ENCODE peak calls at places on chromosomes 2 and 18, in nine cellular contexts. One of them, this sample, is unnamed.

GRCh38 chr2:195652916-195653315 is 4.1 kb upstream of the SLC39A10 start:
- DNase-seq in cardiac muscle cell: no peak
- DNase-seq in AG04450: no peak
- DNase-seq in lower lobe of right lung: no peak
- DNase-seq in GM23338: no peak
- DNase-seq in HCT116: no peak
- DNase-seq in IMR-90: no peak
- DNase-seq in upper lobe of left lung: no peak
- DNase-seq in brain microvascular endothelial cell: no peak
- DNase-seq in this sample: no peak

GRCh38 chr2:152405206-152406118 is 70.5 kb downstream of the FMNL2 start:
- DNase-seq in cardiac muscle cell: no peak
- DNase-seq in lower lobe of right lung: no peak
- DNase-seq in HCT116: peak; percentile 51
- DNase-seq in upper lobe of left lung: peak; percentile 48
- DNase-seq in brain microvascular endothelial cell: no peak
- DNase-seq in GM23338: no peak
- DNase-seq in IMR-90: peak; percentile 42
- DNase-seq in AG04450: no peak
- DNase-seq in this sample: no peak

GRCh38 chr2:75136001-75136400 is 63.3 kb downstream of the TACR1 start:
- DNase-seq in brain microvascular endothelial cell: no peak
- DNase-seq in HCT116: no peak
- DNase-seq in cardiac muscle cell: no peak
- DNase-seq in upper lobe of left lung: no peak
- DNase-seq in IMR-90: no peak
- DNase-seq in AG04450: no peak
- DNase-seq in GM23338: no peak
- DNase-seq in lower lobe of right lung: no peak
- DNase-seq in this sample: no peak

GRCh38 chr2:38158361-38159128 is 82.6 kb upstream of the CYP1B1 start:
- DNase-seq in GM23338: no peak
- DNase-seq in lower lobe of right lung: no peak
- DNase-seq in cardiac muscle cell: no peak
- DNase-seq in brain microvascular endothelial cell: no peak
- DNase-seq in upper lobe of left lung: no peak
- DNase-seq in AG04450: no peak
- DNase-seq in HCT116: no peak
- DNase-seq in IMR-90: peak; percentile 53
- DNase-seq in this sample: no peak

GRCh38 chr2:74275228-74275627 is 68.0 kb downstream of the SLC4A5 start:
- DNase-seq in upper lobe of left lung: no peak
- DNase-seq in lower lobe of right lung: no peak
- DNase-seq in cardiac muscle cell: no peak
- DNase-seq in GM23338: no peak
- DNase-seq in brain microvascular endothelial cell: no peak
- DNase-seq in IMR-90: no peak
- DNase-seq in AG04450: no peak
- DNase-seq in HCT116: no peak
- DNase-seq in this sample: no peak

GRCh38 chr18:40877096-40877495 is 1077.9 kb upstream of the PIK3C3 start:
- DNase-seq in brain microvascular endothelial cell: peak; percentile 88
- DNase-seq in GM23338: no peak
- DNase-seq in upper lobe of left lung: no peak
- DNase-seq in lower lobe of right lung: no peak
- DNase-seq in AG04450: peak; percentile 92
- DNase-seq in IMR-90: peak; percentile 97
- DNase-seq in HCT116: no peak
- DNase-seq in cardiac muscle cell: no peak
- DNase-seq in this sample: peak; percentile 85

GRCh38 chr2:126227250-126227649 is 428.7 kb upstream of the GYPC start:
- DNase-seq in lower lobe of right lung: no peak
- DNase-seq in brain microvascular endothelial cell: no peak
- DNase-seq in AG04450: no peak
- DNase-seq in HCT116: no peak
- DNase-seq in upper lobe of left lung: no peak
- DNase-seq in cardiac muscle cell: no peak
- DNase-seq in IMR-90: no peak
- DNase-seq in GM23338: peak; percentile 32
- DNase-seq in this sample: no peak

GRCh38 chr2:127047054-127047453 is 59.9 kb downstream of the BIN1 start:
- DNase-seq in upper lobe of left lung: no peak
- DNase-seq in lower lobe of right lung: peak; percentile 41
- DNase-seq in IMR-90: no peak
- DNase-seq in HCT116: no peak
- DNase-seq in AG04450: no peak
- DNase-seq in cardiac muscle cell: no peak
- DNase-seq in GM23338: no peak
- DNase-seq in brain microvascular endothelial cell: no peak
- DNase-seq in this sample: no peak

GRCh38 chr2:37543967-37544366 is 127.5 kb downstream of the CDC42EP3 start:
- DNase-seq in IMR-90: no peak
- DNase-seq in HCT116: no peak
- DNase-seq in GM23338: no peak
- DNase-seq in lower lobe of right lung: no peak
- DNase-seq in cardiac muscle cell: no peak
- DNase-seq in AG04450: no peak
- DNase-seq in upper lobe of left lung: no peak
- DNase-seq in brain microvascular endothelial cell: no peak
- DNase-seq in this sample: no peak

DNA sequence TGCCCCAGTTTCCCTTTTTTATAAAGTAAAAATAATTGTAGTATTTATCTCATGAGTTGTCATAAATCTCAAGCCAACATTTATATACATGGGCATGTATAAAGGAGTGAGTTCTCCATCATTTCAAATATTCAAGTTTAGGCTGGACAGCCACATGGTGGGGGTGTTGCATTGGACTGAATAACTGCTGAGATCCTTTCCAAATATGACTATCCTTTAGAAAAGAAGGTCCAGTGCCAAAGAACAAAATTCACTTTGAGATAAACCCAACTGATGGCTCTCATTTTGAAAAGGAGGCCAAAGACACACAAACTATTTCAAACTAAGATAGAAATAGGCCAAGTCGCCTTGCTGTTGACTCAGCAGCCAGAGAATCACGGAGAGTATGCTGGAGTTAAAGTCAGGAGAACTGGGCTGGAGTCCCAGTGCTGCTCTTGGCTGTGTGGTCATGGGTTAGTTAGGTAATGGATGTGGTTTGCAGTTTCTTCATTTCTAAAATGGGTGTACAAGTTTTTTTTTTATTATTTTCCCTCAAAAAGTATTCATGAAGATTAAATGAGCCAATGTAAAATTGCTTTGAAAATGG is 204.4 kb upstream of the LRATD1 start:
- DNase-seq in cardiac muscle cell: no peak
- DNase-seq in AG04450: peak; percentile 43
- DNase-seq in lower lobe of right lung: no peak
- DNase-seq in upper lobe of left lung: no peak
- DNase-seq in GM23338: no peak
- DNase-seq in brain microvascular endothelial cell: peak; percentile 24
- DNase-seq in HCT116: no peak
- DNase-seq in IMR-90: peak; percentile 53
- DNase-seq in this sample: peak; percentile 37
- TF ChIP-seq CTCF in cardiac muscle cell: no peak
- TF ChIP-seq CTCF in AG04450: peak; percentile 47
- TF ChIP-seq CTCF in lower lobe of right lung: no peak
- TF ChIP-seq CTCF in upper lobe of left lung: no peak
- TF ChIP-seq CTCF in GM23338: no peak
- TF ChIP-seq CTCF in brain microvascular endothelial cell: peak; percentile 17
- TF ChIP-seq CTCF in HCT116: no peak
- TF ChIP-seq CTCF in IMR-90: peak; percentile 44
- TF ChIP-seq CTCF in this sample: no peak

DNA sequence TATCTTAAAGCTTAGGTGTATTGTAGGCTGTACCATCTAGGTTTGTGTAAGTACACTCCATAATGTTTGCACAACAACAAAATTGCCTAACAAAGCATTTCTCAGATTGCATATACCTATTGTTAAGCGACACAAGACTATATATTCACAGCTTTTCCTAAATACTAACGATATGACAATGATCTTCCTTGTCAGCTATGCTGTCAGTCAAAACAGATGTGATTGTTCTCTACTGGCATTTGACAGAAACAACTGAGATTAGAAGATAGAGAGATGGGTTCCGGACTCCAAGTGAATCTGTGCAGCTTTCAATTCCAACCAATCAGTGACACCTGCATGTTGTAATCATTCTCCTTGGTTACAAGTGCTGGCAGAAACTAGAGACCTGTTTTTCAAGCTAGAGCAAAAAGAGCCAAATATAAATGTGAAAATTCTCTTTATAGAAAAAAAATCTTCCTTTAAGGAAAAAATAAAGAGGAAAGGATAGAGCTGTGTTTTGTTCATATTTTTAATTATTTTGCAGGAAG is 1232.3 kb upstream of the SLC39A10 start:
- DNase-seq in IMR-90: no peak
- DNase-seq in brain microvascular endothelial cell: no peak
- DNase-seq in HCT116: no peak
- DNase-seq in upper lobe of left lung: no peak
- DNase-seq in AG04450: no peak
- DNase-seq in cardiac muscle cell: no peak
- DNase-seq in lower lobe of right lung: no peak
- DNase-seq in GM23338: no peak
- DNase-seq in this sample: no peak
- H3K4me3 ChIP-seq in IMR-90: no peak overlapping the region
- H3K4me3 ChIP-seq in brain microvascular endothelial cell: no peak overlapping the region
- H3K4me3 ChIP-seq in HCT116: no peak overlapping the region
- H3K4me3 ChIP-seq in upper lobe of left lung: no peak overlapping the region
- H3K4me3 ChIP-seq in AG04450: no peak overlapping the region
- H3K4me3 ChIP-seq in cardiac muscle cell: no peak overlapping the region
- H3K4me3 ChIP-seq in lower lobe of right lung: no peak overlapping the region
- H3K4me3 ChIP-seq in GM23338: no peak overlapping the region
- H3K4me3 ChIP-seq in this sample: no peak overlapping the region

GRCh38 chr18:8506251-8507049 is 102.8 kb upstream of the RAB12 start:
- DNase-seq in upper lobe of left lung: no peak
- DNase-seq in IMR-90: no peak
- DNase-seq in lower lobe of right lung: no peak
- DNase-seq in brain microvascular endothelial cell: no peak
- DNase-seq in cardiac muscle cell: no peak
- DNase-seq in HCT116: no peak
- DNase-seq in GM23338: no peak
- DNase-seq in AG04450: no peak
- DNase-seq in this sample: no peak

GRCh38 chr18:8507881-8508280 is 101.4 kb upstream of the RAB12 start:
- DNase-seq in IMR-90: peak; percentile 21
- DNase-seq in brain microvascular endothelial cell: no peak
- DNase-seq in lower lobe of right lung: no peak
- DNase-seq in upper lobe of left lung: no peak
- DNase-seq in cardiac muscle cell: no peak
- DNase-seq in AG04450: no peak
- DNase-seq in HCT116: no peak
- DNase-seq in GM23338: no peak
- DNase-seq in this sample: no peak

GRCh38 chr18:8505036-8505435 is 104.2 kb upstream of the RAB12 start:
- DNase-seq in upper lobe of left lung: no peak
- DNase-seq in IMR-90: no peak
- DNase-seq in HCT116: no peak
- DNase-seq in cardiac muscle cell: no peak
- DNase-seq in lower lobe of right lung: no peak
- DNase-seq in GM23338: no peak
- DNase-seq in AG04450: no peak
- DNase-seq in brain microvascular endothelial cell: no peak
- DNase-seq in this sample: no peak

GRCh38 chr18:8508320-8508719 is 100.9 kb upstream of the RAB12 start:
- DNase-seq in IMR-90: no peak
- DNase-seq in brain microvascular endothelial cell: no peak
- DNase-seq in AG04450: no peak
- DNase-seq in GM23338: no peak
- DNase-seq in cardiac muscle cell: no peak
- DNase-seq in upper lobe of left lung: no peak
- DNase-seq in HCT116: no peak
- DNase-seq in lower lobe of right lung: no peak
- DNase-seq in this sample: no peak

DNA sequence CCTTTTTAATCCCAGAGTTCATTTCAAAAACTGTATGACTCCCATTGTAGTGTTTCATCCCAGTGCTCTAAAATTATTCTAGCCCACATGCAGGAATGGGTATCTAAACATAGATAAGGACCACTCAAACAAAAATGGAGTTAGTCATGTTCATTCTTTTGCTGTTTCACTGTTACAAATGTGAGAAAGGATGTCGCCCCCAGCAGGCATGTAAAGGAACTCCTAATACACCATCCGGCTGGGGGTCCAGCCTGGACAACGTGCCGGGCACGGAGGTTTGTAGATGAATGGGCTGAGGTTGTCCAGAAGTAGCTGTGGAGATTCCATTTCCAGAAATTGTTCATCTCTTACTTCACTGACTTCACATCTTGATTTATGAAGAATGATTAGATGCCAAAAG is 101.9 kb upstream of the RAB12 start:
- DNase-seq in upper lobe of left lung: no peak
- DNase-seq in HCT116: peak; percentile 3
- DNase-seq in cardiac muscle cell: peak; percentile 36
- DNase-seq in GM23338: peak; percentile 60
- DNase-seq in lower lobe of right lung: no peak
- DNase-seq in AG04450: no peak
- DNase-seq in brain microvascular endothelial cell: peak; percentile 14
- DNase-seq in IMR-90: peak; percentile 4
- DNase-seq in this sample: no peak
- TF ChIP-seq CTCF in upper lobe of left lung: no peak
- TF ChIP-seq CTCF in HCT116: peak; percentile 52
- TF ChIP-seq CTCF in cardiac muscle cell: peak; percentile 36
- TF ChIP-seq CTCF in GM23338: peak; percentile 69
- TF ChIP-seq CTCF in lower lobe of right lung: peak; percentile 14
- TF ChIP-seq CTCF in AG04450: peak; percentile 27
- TF ChIP-seq CTCF in brain microvascular endothelial cell: peak; percentile 65
- TF ChIP-seq CTCF in IMR-90: peak; percentile 25
- TF ChIP-seq CTCF in this sample: peak; percentile 54

GRCh38 chr2:174629514-174629913 is 31.9 kb upstream of the WIPF1 start:
- DNase-seq in upper lobe of left lung: no peak
- DNase-seq in brain microvascular endothelial cell: no peak
- DNase-seq in lower lobe of right lung: no peak
- DNase-seq in IMR-90: no peak
- DNase-seq in HCT116: no peak
- DNase-seq in cardiac muscle cell: no peak
- DNase-seq in GM23338: no peak
- DNase-seq in AG04450: no peak
- DNase-seq in this sample: no peak

GRCh38 chr2:174633621-174633927 is 36.0 kb upstream of the WIPF1 start:
- DNase-seq in AG04450: no peak
- DNase-seq in lower lobe of right lung: no peak
- DNase-seq in HCT116: no peak
- DNase-seq in cardiac muscle cell: peak; percentile 24
- DNase-seq in GM23338: no peak
- DNase-seq in brain microvascular endothelial cell: no peak
- DNase-seq in IMR-90: no peak
- DNase-seq in upper lobe of left lung: no peak
- DNase-seq in this sample: no peak

GRCh38 chr2:174630097-174630496 is 32.5 kb upstream of the WIPF1 start:
- DNase-seq in brain microvascular endothelial cell: no peak
- DNase-seq in upper lobe of left lung: no peak
- DNase-seq in lower lobe of right lung: no peak
- DNase-seq in AG04450: no peak
- DNase-seq in IMR-90: no peak
- DNase-seq in HCT116: no peak
- DNase-seq in cardiac muscle cell: no peak
- DNase-seq in GM23338: no peak
- DNase-seq in this sample: no peak

GRCh38 chr2:174632847-174633620 is 35.4 kb upstream of the WIPF1 start:
- DNase-seq in HCT116: no peak
- DNase-seq in brain microvascular endothelial cell: no peak
- DNase-seq in upper lobe of left lung: no peak
- DNase-seq in AG04450: no peak
- DNase-seq in GM23338: no peak
- DNase-seq in lower lobe of right lung: no peak
- DNase-seq in cardiac muscle cell: no peak
- DNase-seq in IMR-90: no peak
- DNase-seq in this sample: no peak

GRCh38 chr2:174631009-174631981 is 33.7 kb upstream of the WIPF1 start:
- DNase-seq in IMR-90: peak; percentile 90
- DNase-seq in HCT116: no peak
- DNase-seq in cardiac muscle cell: no peak
- DNase-seq in brain microvascular endothelial cell: peak; percentile 80
- DNase-seq in lower lobe of right lung: no peak
- DNase-seq in upper lobe of left lung: no peak
- DNase-seq in GM23338: no peak
- DNase-seq in AG04450: peak; percentile 54
- DNase-seq in this sample: no peak
- H3K4me3 ChIP-seq in IMR-90: no peak overlapping the region
- H3K4me3 ChIP-seq in HCT116: no peak overlapping the region
- H3K4me3 ChIP-seq in cardiac muscle cell: no peak overlapping the region
- H3K4me3 ChIP-seq in brain microvascular endothelial cell: no peak overlapping the region
- H3K4me3 ChIP-seq in lower lobe of right lung: peak overlapping the region; percentile 5
- H3K4me3 ChIP-seq in upper lobe of left lung: no peak overlapping the region
- H3K4me3 ChIP-seq in GM23338: no peak overlapping the region
- H3K4me3 ChIP-seq in AG04450: no peak overlapping the region
- H3K4me3 ChIP-seq in this sample: no peak overlapping the region

This sample was measured in retinal pigment epithelial cell.